ENCODE peak calls at places on chromosome 1, in nine cellular contexts. B, X, V, A, J, I, M, E and O are unnamed samples.

GRCh38 chr1:22749919-22750670 is 39.5 kb downstream of the EPHB2 start:
- DNase-seq in I (peak), M (no peak), A (no peak), V (no peak), E (no peak), J (no peak), B (peak), X (no peak), O (no peak)

GRCh38 chr1:54623216-54624007 is at the start of gene FAM151A:
- DNase-seq in A (no peak), B (no peak), E (no peak), I (no peak), M (no peak), J (no peak), X (peak), V (no peak), O (no peak)

GRCh38 chr1:218584418-218585155 is 239.5 kb downstream of the TGFB2 start:
- DNase-seq in A (no peak), E (no peak), J (no peak), V (no peak), I (peak), M (no peak), X (no peak), B (no peak), O (no peak)

GRCh38 chr1:16248007-16248436 is 11.0 kb upstream of the CPLANE2 start:
- DNase-seq in A (no peak), X (no peak), M (no peak), E (no peak), I (no peak), J (peak), V (no peak), B (no peak), O (no peak)

GRCh38 chr1:108120163-108120562 is 80.0 kb downstream of the SLC25A24 start:
- DNase-seq in M (no peak), A (no peak), X (no peak), V (no peak), B (no peak), I (no peak), E (no peak), J (no peak), O (no peak)

GRCh38 chr1:47534417-47534816 is 96.6 kb downstream of the FOXD2 start:
- DNase-seq in V (no peak), J (no peak), B (no peak), I (no peak), M (no peak), X (peak), E (no peak), A (no peak), O (no peak)

GRCh38 chr1:32992489-32993214 is 28.0 kb upstream of the RNF19B start:
- DNase-seq in E (peak), M (peak), J (no peak), X (peak), V (no peak), I (peak), B (peak), A (peak), O (peak)

GRCh38 chr1:9900142-9901043 is 9.7 kb downstream of the CTNNBIP1 start:
- DNase-seq in M (no peak), X (peak), I (no peak), E (no peak), A (no peak), V (no peak), J (no peak), B (no peak), O (no peak)

GRCh38 chr1:179591592-179592580 is at the start of gene TDRD5:
- DNase-seq in M (no peak), V (no peak), I (no peak), X (no peak), J (no peak), A (no peak), B (no peak), E (no peak), O (no peak)

GRCh38 chr1:30695481-30695880 is 27.9 kb downstream of the MATN1 start:
- DNase-seq in B (no peak), E (no peak), V (no peak), M (no peak), X (no peak), J (no peak), I (no peak), A (no peak), O (no peak)

GRCh38 chr1:196609114-196609737 is 986 bp upstream of the KCNT2 start:
- DNase-seq in E (no peak), X (no peak), I (peak), A (no peak), J (peak), B (no peak), V (no peak), M (no peak), O (no peak)